ENCODE peak calls at places on chromosome 17, in four cellular contexts. C, E, A and F are unnamed samples.

GRCh38 chr17:78380370-78380769 is 1.9 kb downstream of the PGS1 start:
- DNase-seq in E (no peak), A (no peak), C (no peak), F (no peak)

GRCh38 chr17:10927712-10928111 is 89.8 kb upstream of the PIRT start:
- DNase-seq in A (no peak), E (no peak), C (no peak), F (no peak)

GRCh38 chr17:74810699-74811485 is 34.7 kb upstream of the NAT9 start:
- DNase-seq in A (no peak), E (no peak), C (no peak), F (no peak)

GRCh38 chr17:64448665-64449512 is at the start of gene MILR1:
- DNase-seq in E (no peak), C (peak; percentile 74), A (peak; percentile 77), F (peak; percentile 97)

GRCh38 chr17:40501499-40501911 is at the start of gene TNS4:
- DNase-seq in E (no peak), A (no peak), C (no peak), F (no peak)

GRCh38 chr17:7582401-7583252 is 1.0 kb upstream of the MPDU1 start:
- DNase-seq in A (no peak), E (no peak), C (no peak), F (no peak)

GRCh38 chr17:38602453-38602852 is 3.3 kb downstream of the SRCIN1 start:
- DNase-seq in E (no peak), C (no peak), A (no peak), F (no peak)

GRCh38 chr17:66177048-66177447 is 14.9 kb downstream of the CEP112 start:
- DNase-seq in E (no peak), A (no peak), C (no peak), F (no peak)

GRCh38 chr17:8047769-8048110 is 8.9 kb downstream of the ALOX15B start:
- DNase-seq in C (no peak), E (no peak), A (no peak), F (no peak)

GRCh38 chr17:1873418-1873817 is 43.6 kb downstream of the RPA1 start:
- DNase-seq in E (no peak), C (no peak), A (no peak), F (no peak)

GRCh38 chr17:7445011-7445927 is at the start of gene CHRNB1:
- DNase-seq in E (no peak), A (no peak), C (peak; percentile 89), F (no peak)

GRCh38 chr17:63773272-63774140 is at the start of gene CCDC47:
- DNase-seq in A (peak; percentile 98), C (peak; percentile 99), E (peak; percentile 93), F (peak; percentile 99)

GRCh38 chr17:62172492-62173291 is 107.6 kb upstream of the MED13 start:
- DNase-seq in C (peak; percentile 89), E (no peak), A (no peak), F (no peak)

GRCh38 chr17:4953461-4953961 is 2.6 kb downstream of the ENO3 start:
- DNase-seq in E (no peak), A (no peak), C (no peak), F (no peak)

GRCh38 chr17:4492762-4493561 is 5.7 kb upstream of the SPNS2 start:
- DNase-seq in A (no peak), C (peak; percentile 70), E (no peak), F (peak; percentile 16)

GRCh38 chr17:34579017-34579946 is at the start of gene TMEM132E:
- DNase-seq in E (peak; percentile 30), C (no peak), A (no peak), F (no peak)

GRCh38 chr17:69069289-69069688 is 8.6 kb upstream of the ABCA9 start:
- DNase-seq in E (no peak), A (no peak), C (no peak), F (no peak)

GRCh38 chr17:55089955-55090573 is 121.5 kb downstream of the STXBP4 start:
- DNase-seq in C (peak; percentile 53), E (peak; percentile 8), A (peak; percentile 79), F (no peak)

GRCh38 chr17:79840204-79840988 is 1.2 kb upstream of the CBX4 start:
- DNase-seq in C (no peak), A (no peak), E (no peak), F (no peak)

GRCh38 chr17:57279432-57279831 is 23.1 kb downstream of the MSI2 start:
- DNase-seq in E (no peak), C (no peak), A (no peak), F (no peak)

GRCh38 chr17:41775394-41776226 is 10.9 kb downstream of the JUP start:
- DNase-seq in E (no peak), A (no peak), C (no peak), F (no peak)
- TF ChIP-seq SPI1 in E (no peak), A (no peak), C (no peak), F (no peak)

DNA sequence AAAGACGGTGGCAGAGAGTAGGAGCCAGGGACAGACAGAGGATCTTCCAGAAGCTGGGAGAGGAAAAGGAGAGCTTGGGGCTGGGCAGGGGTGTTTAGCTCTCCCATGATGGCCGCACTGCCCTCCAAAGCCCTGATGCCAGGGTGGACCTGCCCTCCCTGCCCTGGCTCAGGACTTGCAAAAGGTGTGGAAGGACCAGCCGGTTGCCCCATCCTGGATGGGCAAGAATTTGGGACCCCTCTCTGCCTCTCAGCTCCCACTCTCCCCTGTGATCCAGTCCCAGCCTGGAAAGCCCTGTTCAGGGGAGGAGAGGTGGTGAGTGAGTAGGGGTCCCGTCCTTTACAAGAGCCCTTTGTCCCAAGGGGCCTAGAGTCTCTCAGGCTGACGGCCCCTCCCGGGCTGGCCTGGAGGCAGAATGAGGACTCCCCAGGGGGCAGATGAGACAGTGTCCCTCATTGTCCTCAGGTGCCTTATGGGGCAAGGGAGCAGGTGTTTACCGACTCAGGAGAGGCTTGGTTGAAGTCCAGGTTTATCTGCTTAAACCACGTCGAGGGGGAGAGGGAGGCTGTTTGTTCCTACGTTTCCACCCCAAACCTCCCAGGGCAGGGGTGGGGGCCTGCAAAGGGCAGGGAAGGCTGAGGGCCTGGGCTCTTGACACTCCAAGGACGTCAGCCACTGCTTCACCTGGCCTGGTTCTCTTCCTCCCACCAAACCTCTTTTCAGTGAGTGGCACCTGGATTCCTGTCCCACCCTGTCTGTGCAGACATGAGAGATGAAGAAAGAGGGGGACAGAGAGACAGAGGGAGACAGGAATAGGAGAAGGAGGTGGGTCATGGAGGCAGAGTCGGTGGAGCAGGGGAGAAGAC is 19.2 kb upstream of the ITGA3 start:
- DNase-seq in C (no peak), E (no peak), A (no peak), F (no peak)
- TF ChIP-seq SPI1 in C (no peak), E (no peak), A (no peak), F (no peak)

GRCh38 chr17:82281502-82282238 is 8.2 kb upstream of the CSNK1D start:
- DNase-seq in E (no peak), A (peak; percentile 30), C (no peak), F (no peak)
- TF ChIP-seq SPI1 in E (no peak), A (no peak), C (no peak), F (no peak)

DNA sequence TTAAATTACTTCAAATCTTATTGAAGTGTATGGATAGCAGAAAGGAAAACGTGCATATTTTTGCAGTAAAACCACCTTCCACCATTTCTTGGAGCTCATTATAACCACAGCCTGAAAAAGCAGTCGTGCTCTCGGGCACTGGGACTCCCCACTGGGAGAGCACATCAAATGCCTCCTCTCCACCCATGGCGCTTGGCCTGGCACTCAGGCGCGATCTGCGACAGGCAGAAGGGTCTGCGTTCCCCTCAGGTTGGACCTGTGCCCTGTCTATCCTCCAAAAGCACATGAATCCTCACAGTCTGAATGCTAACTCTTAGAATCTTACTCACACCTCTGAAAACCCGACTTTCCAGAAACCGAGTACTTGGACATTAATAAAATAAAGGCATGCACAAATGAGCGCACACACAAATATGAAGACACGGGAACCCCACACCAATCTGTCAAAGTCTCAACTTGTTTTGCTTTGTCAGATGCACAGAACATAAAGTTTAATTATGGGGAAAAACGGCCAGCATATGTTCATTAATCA is 20.4 kb upstream of the FAAP100 start:
- DNase-seq in E (no peak), C (no peak), A (no peak), F (no peak)
- TF ChIP-seq SPI1 in E (no peak), C (no peak), A (no peak), F (no peak)

GRCh38 chr17:36840796-36841195 is 96.5 kb upstream of the LHX1 start:
- DNase-seq in E (no peak), C (no peak), A (no peak), F (no peak)

GRCh38 chr17:36835036-36835435 is 102.2 kb upstream of the LHX1 start:
- DNase-seq in E (no peak), C (no peak), A (no peak), F (no peak)

GRCh38 chr17:36839256-36839655 is 98.0 kb upstream of the LHX1 start:
- DNase-seq in C (no peak), E (no peak), A (no peak), F (no peak)

GRCh38 chr17:36837193-36837592 is 100.1 kb upstream of the LHX1 start:
- DNase-seq in A (no peak), E (no peak), C (no peak), F (no peak)

DNA sequence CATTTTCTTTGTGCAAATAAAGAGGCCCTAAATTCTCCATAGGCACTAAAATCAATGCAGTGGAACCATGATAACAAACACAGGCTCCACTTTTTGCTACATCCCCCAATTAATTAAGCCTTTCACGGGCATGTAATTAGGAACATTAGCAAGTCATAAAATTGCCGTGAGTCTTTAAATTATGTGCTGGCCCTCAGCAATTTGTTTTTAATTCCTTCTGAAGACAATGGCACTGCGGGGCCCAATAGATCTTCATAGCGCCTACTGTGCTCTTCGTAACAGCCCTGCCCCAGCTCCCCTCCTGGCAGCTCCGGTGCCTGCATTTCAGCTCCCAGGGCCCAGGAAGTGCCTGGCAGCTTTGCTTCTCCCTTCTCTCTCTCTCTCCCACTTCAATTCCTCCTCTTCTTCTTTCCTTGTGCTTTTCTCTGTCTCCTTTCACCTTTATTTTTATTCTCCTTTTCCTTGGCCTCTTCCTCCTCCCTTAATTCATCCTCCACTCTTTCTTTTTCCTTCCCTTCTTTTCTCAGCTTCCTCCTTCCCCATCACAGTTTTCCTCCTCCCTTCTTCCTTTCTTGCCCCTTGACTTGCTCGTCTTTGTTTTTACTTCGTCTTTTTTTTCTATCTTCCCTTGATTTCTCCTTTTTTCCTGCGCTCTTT is 99.5 kb upstream of the LHX1 start:
- DNase-seq in A (no peak), C (no peak), E (no peak), F (no peak)
- TF ChIP-seq SPI1 in A (no peak), C (no peak), E (no peak), F (no peak)

DNA sequence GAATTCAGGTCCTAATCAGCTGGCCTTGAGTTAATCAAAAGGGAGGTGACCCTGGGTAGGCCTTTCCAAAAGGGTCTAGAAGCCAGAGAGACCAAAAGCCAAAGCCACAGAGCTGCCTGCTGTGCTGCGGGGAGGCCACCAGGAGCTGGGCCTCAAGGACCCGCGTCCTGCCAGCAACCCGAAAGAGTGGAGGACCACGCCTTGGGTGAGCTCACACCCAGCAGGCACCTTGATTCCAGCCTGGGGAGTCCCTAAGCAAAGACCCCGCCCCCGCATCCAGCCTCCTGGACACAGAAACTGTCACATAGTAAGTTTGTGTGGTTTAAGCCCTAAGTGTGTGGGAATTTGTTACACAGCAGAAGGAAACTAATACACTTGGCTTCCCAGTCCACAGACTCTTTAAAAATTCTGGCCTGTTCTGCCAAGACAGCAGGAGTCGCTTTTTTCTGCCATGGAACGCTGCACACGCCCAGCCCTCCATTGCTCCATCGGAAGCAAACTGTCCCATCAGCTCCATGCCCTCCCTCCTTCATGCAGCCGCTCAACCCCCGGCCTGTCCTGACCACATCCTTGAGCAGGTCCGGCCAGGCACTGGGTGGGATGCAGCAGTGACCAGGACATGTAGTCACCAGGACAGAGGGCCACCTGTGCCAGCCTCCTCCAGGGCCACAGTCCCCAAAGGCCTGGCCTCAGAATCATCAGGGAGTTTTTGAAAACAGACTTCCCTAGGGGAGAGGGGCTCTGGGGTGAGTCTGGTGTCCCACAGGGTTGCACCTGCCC is 20.9 kb upstream of the RASD1 start:
- DNase-seq in E (no peak), A (no peak), C (no peak), F (no peak)
- TF ChIP-seq SPI1 in E (no peak), A (no peak), C (no peak), F (no peak)